ENCODE peak calls at places on chromosomes 3 and 15, in five cellular contexts. One of them, this sample, is unnamed. For H3K4me1, the result is how much of the 10 kb centered on the place peaks cover.

GRCh38 chr15:62344806-62345539 is 179.9 kb upstream of the C2CD4B start:
- DNase-seq in transverse colon: peak
- DNase-seq in HCT116: peak
- DNase-seq in A549: peak
- DNase-seq in endothelial cell of umbilical vein: peak
- DNase-seq in this sample: peak

GRCh38 chr3:134353171-134353825 is 20.9 kb downstream of the AMOTL2 start:
- DNase-seq in transverse colon: no peak
- DNase-seq in HCT116: no peak
- DNase-seq in endothelial cell of umbilical vein: no peak
- DNase-seq in A549: no peak
- DNase-seq in this sample: no peak

GRCh38 chr3:135970500-135971116 is 5.1 kb downstream of the PPP2R3A start:
- DNase-seq in endothelial cell of umbilical vein: no peak
- DNase-seq in transverse colon: no peak
- DNase-seq in A549: no peak
- DNase-seq in HCT116: no peak
- DNase-seq in this sample: no peak

GRCh38 chr15:63519548-63520178 is 15.3 kb downstream of the USP3 start:
- DNase-seq in A549: no peak
- DNase-seq in HCT116: no peak
- DNase-seq in endothelial cell of umbilical vein: no peak
- DNase-seq in transverse colon: no peak
- DNase-seq in this sample: no peak

GRCh38 chr3:150384517-150385212 is 23.4 kb upstream of the TSC22D2 start:
- DNase-seq in A549: no peak
- DNase-seq in endothelial cell of umbilical vein: no peak
- DNase-seq in HCT116: no peak
- DNase-seq in transverse colon: peak
- DNase-seq in this sample: no peak

GRCh38 chr3:193114431-193115340 is 126.3 kb upstream of the PLAAT1 start:
- DNase-seq in transverse colon: no peak
- DNase-seq in endothelial cell of umbilical vein: no peak
- DNase-seq in A549: no peak
- DNase-seq in HCT116: no peak
- DNase-seq in this sample: no peak

GRCh38 chr15:94894056-94894455 is 662.7 kb downstream of the MCTP2 start:
- DNase-seq in endothelial cell of umbilical vein: no peak
- DNase-seq in A549: no peak
- DNase-seq in HCT116: no peak
- DNase-seq in transverse colon: no peak
- DNase-seq in this sample: no peak

GRCh38 chr15:22881739-22882440 is 43.4 kb downstream of the NIPA2 start:
- DNase-seq in A549: no peak
- DNase-seq in endothelial cell of umbilical vein: no peak
- DNase-seq in HCT116: no peak
- DNase-seq in transverse colon: no peak
- DNase-seq in this sample: no peak

GRCh38 chr15:66706225-66706732 is 4.2 kb downstream of the SMAD6 start:
- DNase-seq in transverse colon: no peak
- DNase-seq in A549: peak
- DNase-seq in endothelial cell of umbilical vein: peak
- DNase-seq in HCT116: no peak
- DNase-seq in this sample: peak

GRCh38 chr3:154304116-154304786 is 20.0 kb downstream of the DHX36 start:
- DNase-seq in HCT116: no peak
- DNase-seq in A549: no peak
- DNase-seq in transverse colon: no peak
- DNase-seq in endothelial cell of umbilical vein: no peak
- DNase-seq in this sample: no peak

GRCh38 chr15:82877825-82878224 is 68.4 kb downstream of the WHAMM start:
- DNase-seq in endothelial cell of umbilical vein: no peak
- DNase-seq in HCT116: no peak
- DNase-seq in transverse colon: no peak
- DNase-seq in A549: no peak
- DNase-seq in this sample: no peak

GRCh38 chr3:160676547-160677303 is at the start of gene ARL14:
- DNase-seq in endothelial cell of umbilical vein: peak
- DNase-seq in A549: peak
- DNase-seq in HCT116: peak
- DNase-seq in transverse colon: peak
- DNase-seq in this sample: peak

GRCh38 chr3:160224256-160224655 is 966 bp upstream of the C3orf80 start:
- DNase-seq in A549: no peak
- DNase-seq in transverse colon: no peak
- DNase-seq in endothelial cell of umbilical vein: no peak
- DNase-seq in HCT116: no peak
- DNase-seq in this sample: no peak

GRCh38 chr3:128433630-128434185 is 33.0 kb downstream of the DNAJB8 start:
- DNase-seq in A549: no peak
- DNase-seq in endothelial cell of umbilical vein: no peak
- DNase-seq in HCT116: no peak
- DNase-seq in transverse colon: no peak
- DNase-seq in this sample: no peak

GRCh38 chr3:143309622-143310190 is 190.1 kb downstream of the CHST2 start:
- DNase-seq in transverse colon: no peak
- DNase-seq in HCT116: no peak
- DNase-seq in endothelial cell of umbilical vein: no peak
- DNase-seq in A549: no peak
- DNase-seq in this sample: no peak

GRCh38 chr3:58383476-58383875 is 50.2 kb downstream of the PDHB start:
- DNase-seq in HCT116: no peak
- DNase-seq in A549: no peak
- DNase-seq in transverse colon: no peak
- DNase-seq in endothelial cell of umbilical vein: no peak
- DNase-seq in this sample: no peak

GRCh38 chr3:89227218-89227617 is 119.8 kb downstream of the EPHA3 start:
- DNase-seq in HCT116: no peak
- DNase-seq in endothelial cell of umbilical vein: no peak
- DNase-seq in transverse colon: no peak
- DNase-seq in A549: no peak
- DNase-seq in this sample: no peak

GRCh38 chr3:128549283-128550112 is 56.5 kb upstream of the GATA2 start:
- DNase-seq in A549: no peak
- DNase-seq in transverse colon: no peak
- DNase-seq in endothelial cell of umbilical vein: peak
- DNase-seq in HCT116: no peak
- DNase-seq in this sample: no peak

GRCh38 chr15:39704684-39705083 is 78.0 kb downstream of the FSIP1 start:
- DNase-seq in transverse colon: no peak
- DNase-seq in A549: peak
- DNase-seq in HCT116: no peak
- DNase-seq in endothelial cell of umbilical vein: no peak
- DNase-seq in this sample: no peak

GRCh38 chr3:192869131-192870027 is 48.3 kb downstream of the MB21D2 start:
- DNase-seq in HCT116: no peak
- DNase-seq in A549: no peak
- DNase-seq in transverse colon: no peak
- DNase-seq in endothelial cell of umbilical vein: peak
- DNase-seq in this sample: no peak

GRCh38 chr3:46981932-46982471 is 2.5 kb downstream of the NBEAL2 start:
- DNase-seq in transverse colon: peak
- DNase-seq in HCT116: no peak
- DNase-seq in A549: no peak
- DNase-seq in endothelial cell of umbilical vein: peak
- DNase-seq in this sample: peak

GRCh38 chr3:185827595-185828344 is 2.9 kb upstream of the IGF2BP2 start:
- DNase-seq in transverse colon: no peak
- DNase-seq in endothelial cell of umbilical vein: no peak
- DNase-seq in HCT116: no peak
- DNase-seq in A549: no peak
- DNase-seq in this sample: no peak

GRCh38 chr3:13110678-13111116 is 37.5 kb upstream of the IQSEC1 start:
- DNase-seq in HCT116: no peak
- DNase-seq in A549: no peak
- DNase-seq in endothelial cell of umbilical vein: no peak
- DNase-seq in transverse colon: peak
- DNase-seq in this sample: no peak

GRCh38 chr15:50166216-50166615 is 15.8 kb upstream of the SLC27A2 start:
- DNase-seq in A549: peak
- DNase-seq in endothelial cell of umbilical vein: peak
- DNase-seq in transverse colon: no peak
- DNase-seq in HCT116: no peak
- DNase-seq in this sample: no peak

GRCh38 chr3:156948402-156949210 is 122.5 kb downstream of the LEKR1 start:
- DNase-seq in transverse colon: no peak
- DNase-seq in A549: no peak
- DNase-seq in HCT116: no peak
- DNase-seq in endothelial cell of umbilical vein: no peak
- DNase-seq in this sample: no peak

GRCh38 chr15:58877999-58878825 is 55.3 kb downstream of the SLTM start:
- DNase-seq in A549: no peak
- DNase-seq in transverse colon: no peak
- DNase-seq in endothelial cell of umbilical vein: no peak
- DNase-seq in HCT116: no peak
- DNase-seq in this sample: no peak

GRCh38 chr3:141950572-141951493 is 74.4 kb downstream of the ATP1B3 start:
- DNase-seq in A549: no peak
- DNase-seq in transverse colon: no peak
- DNase-seq in endothelial cell of umbilical vein: no peak
- DNase-seq in HCT116: no peak
- DNase-seq in this sample: no peak

GRCh38 chr3:133230191-133230590 is 169.7 kb upstream of the BFSP2 start:
- DNase-seq in HCT116: no peak
- DNase-seq in transverse colon: no peak
- DNase-seq in A549: no peak
- DNase-seq in endothelial cell of umbilical vein: no peak
- DNase-seq in this sample: peak

GRCh38 chr3:131526801-131527347 is 24.1 kb upstream of the MRPL3 start:
- DNase-seq in A549: peak
- DNase-seq in endothelial cell of umbilical vein: peak
- DNase-seq in transverse colon: no peak
- DNase-seq in HCT116: no peak
- DNase-seq in this sample: peak

GRCh38 chr3:49415931-49416601 is 3.8 kb downstream of the TCTA start:
- DNase-seq in endothelial cell of umbilical vein: no peak
- DNase-seq in A549: no peak
- DNase-seq in transverse colon: peak
- DNase-seq in HCT116: no peak
- DNase-seq in this sample: no peak

GRCh38 chr3:87350367-87351199 is 74.2 kb upstream of the POU1F1 start:
- DNase-seq in HCT116: peak
- DNase-seq in transverse colon: no peak
- DNase-seq in endothelial cell of umbilical vein: peak
- DNase-seq in A549: peak
- DNase-seq in this sample: no peak

GRCh38 chr3:140584549-140584948 is 93.3 kb upstream of the TRIM42 start:
- DNase-seq in transverse colon: no peak
- DNase-seq in A549: no peak
- DNase-seq in endothelial cell of umbilical vein: no peak
- DNase-seq in HCT116: no peak
- DNase-seq in this sample: no peak

GRCh38 chr3:89059201-89059600 is 48.2 kb upstream of the EPHA3 start:
- DNase-seq in endothelial cell of umbilical vein: no peak
- DNase-seq in HCT116: no peak
- DNase-seq in transverse colon: no peak
- DNase-seq in A549: no peak
- DNase-seq in this sample: no peak

GRCh38 chr15:66873856-66874255 is 171.8 kb downstream of the SMAD6 start:
- DNase-seq in endothelial cell of umbilical vein: no peak
- DNase-seq in A549: no peak
- DNase-seq in transverse colon: no peak
- DNase-seq in HCT116: no peak
- DNase-seq in this sample: no peak

GRCh38 chr3:137769321-137770065 is 5.4 kb downstream of the SOX14 start:
- DNase-seq in endothelial cell of umbilical vein: no peak
- DNase-seq in A549: no peak
- DNase-seq in HCT116: no peak
- DNase-seq in transverse colon: no peak
- DNase-seq in this sample: no peak
- H3K4me1 ChIP-seq in endothelial cell of umbilical vein: under half
- H3K4me1 ChIP-seq in A549: under half
- H3K4me1 ChIP-seq in HCT116: under half
- H3K4me1 ChIP-seq in transverse colon: under half
- H3K4me1 ChIP-seq in this sample: half or more

GRCh38 chr3:126389112-126389791 is 5.5 kb upstream of the CFAP100 start:
- DNase-seq in endothelial cell of umbilical vein: peak
- DNase-seq in A549: peak
- DNase-seq in HCT116: peak
- DNase-seq in transverse colon: peak
- DNase-seq in this sample: peak
- TF ChIP-seq POLR2A in endothelial cell of umbilical vein: no peak
- TF ChIP-seq POLR2A in A549: no peak
- TF ChIP-seq POLR2A in HCT116: no peak
- TF ChIP-seq POLR2A in transverse colon: peak
- TF ChIP-seq POLR2A in this sample: peak

GRCh38 chr15:88637436-88637835 is 1.4 kb upstream of the ISG20 start:
- DNase-seq in transverse colon: no peak
- DNase-seq in HCT116: no peak
- DNase-seq in A549: no peak
- DNase-seq in endothelial cell of umbilical vein: no peak
- DNase-seq in this sample: no peak

GRCh38 chr15:88637841-88638625 is 783 bp upstream of the ISG20 start:
- DNase-seq in endothelial cell of umbilical vein: no peak
- DNase-seq in HCT116: no peak
- DNase-seq in A549: no peak
- DNase-seq in transverse colon: no peak
- DNase-seq in this sample: peak

GRCh38 chr15:88636039-88636438 is 2.8 kb upstream of the ISG20 start:
- DNase-seq in endothelial cell of umbilical vein: no peak
- DNase-seq in A549: peak
- DNase-seq in HCT116: peak
- DNase-seq in transverse colon: peak
- DNase-seq in this sample: peak

GRCh38 chr15:88636654-88637053 is 2.2 kb upstream of the ISG20 start:
- DNase-seq in A549: no peak
- DNase-seq in endothelial cell of umbilical vein: no peak
- DNase-seq in transverse colon: no peak
- DNase-seq in HCT116: no peak
- DNase-seq in this sample: no peak

GRCh38 chr15:88638626-88639372 is at the start of gene ISG20:
- DNase-seq in transverse colon: peak
- DNase-seq in endothelial cell of umbilical vein: peak
- DNase-seq in HCT116: peak
- DNase-seq in A549: peak
- DNase-seq in this sample: peak
- H3K4me1 ChIP-seq in transverse colon: under half
- H3K4me1 ChIP-seq in endothelial cell of umbilical vein: under half
- H3K4me1 ChIP-seq in HCT116: under half
- H3K4me1 ChIP-seq in A549: half or more
- H3K4me1 ChIP-seq in this sample: half or more

DNA sequence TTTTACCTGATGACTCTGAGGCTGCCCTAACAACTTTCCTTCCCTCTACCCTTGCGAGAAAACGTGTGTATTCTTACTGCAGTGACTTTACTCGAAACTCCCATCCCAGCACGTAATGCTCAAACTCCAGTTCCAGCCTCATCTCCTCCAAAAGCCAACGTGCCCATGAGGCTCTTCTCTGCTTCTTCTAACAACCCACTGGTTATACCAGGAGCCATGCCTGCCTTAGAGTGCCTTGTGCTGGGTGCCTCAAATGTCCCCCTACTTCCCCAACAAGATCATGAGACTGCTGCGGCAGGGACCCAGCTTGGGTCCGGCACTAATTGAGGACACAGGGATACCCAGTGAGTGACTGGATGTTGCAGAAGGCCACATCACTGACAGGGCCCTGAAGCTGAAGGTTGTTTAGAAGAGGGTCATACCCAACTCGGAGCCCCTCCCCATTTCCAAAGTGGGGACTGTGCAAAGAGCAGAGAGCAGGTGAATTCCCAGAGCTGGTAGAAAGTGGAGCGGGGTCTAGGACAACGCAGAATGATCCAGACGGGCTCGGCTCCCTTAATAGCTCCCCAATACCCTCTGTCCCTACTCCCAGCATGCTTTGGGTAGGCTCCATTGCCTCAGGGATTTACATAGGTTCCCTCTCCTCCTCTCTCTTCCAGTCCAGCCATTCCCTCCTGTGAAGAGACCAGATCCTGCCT is 71.4 kb downstream of the BDH1 start:
- DNase-seq in transverse colon: no peak
- DNase-seq in HCT116: no peak
- DNase-seq in endothelial cell of umbilical vein: no peak
- DNase-seq in A549: no peak
- DNase-seq in this sample: no peak
- TF ChIP-seq POLR2A in transverse colon: no peak
- TF ChIP-seq POLR2A in HCT116: peak
- TF ChIP-seq POLR2A in endothelial cell of umbilical vein: no peak
- TF ChIP-seq POLR2A in A549: peak
- TF ChIP-seq POLR2A in this sample: no peak